ENCODE peak calls at places on chromosomes 4 and X, in seven cellular contexts. V is foreskin fibroblast; O is esophagus squamous epithelium; T is mammary epithelial cell; X is retinal pigment epithelial cell; N is endothelial cell; G is activated CD8-positive, alpha-beta T cell treated with anti-CD3 and anti-CD28 coated beads for 36 hours. Q is an unnamed sample.

GRCh38 chrX:29762006-29762405 is 453.4 kb upstream of the MAGEB2 start:
- DNase-seq in N (no peak), V (no peak), G (no peak), O (no peak), T (no peak), X (no peak), Q (no peak)

GRCh38 chr4:56731857-56732256 is 50.8 kb upstream of the HOPX start:
- DNase-seq in X (no peak), T (no peak), N (no peak), O (no peak), V (no peak), G (no peak), Q (no peak)

GRCh38 chrX:47960400-47960799 is 43.4 kb downstream of the ZNF182 start:
- DNase-seq in G (no peak), X (no peak), V (no peak), O (no peak), T (no peak), N (no peak), Q (no peak)

GRCh38 chrX:74465424-74465823 is 44.1 kb downstream of the SLC16A2 start:
- DNase-seq in O (no peak), X (no peak), V (peak; percentile 11), T (no peak), G (no peak), N (no peak), Q (no peak)

GRCh38 chr4:114758066-114758465 is 159.5 kb downstream of the UGT8 start:
- DNase-seq in G (no peak), X (no peak), O (no peak), T (no peak), N (no peak), V (no peak), Q (no peak)

GRCh38 chrX:13101439-13102139 is 57.2 kb upstream of the FAM9C start:
- DNase-seq in O (no peak), G (peak; percentile 63), V (peak; percentile 88), X (peak; percentile 80), T (peak; percentile 97), N (no peak), Q (peak; percentile 69)

GRCh38 chrX:34404386-34405070 is 252.6 kb downstream of the TMEM47 start:
- DNase-seq in N (no peak), O (no peak), G (no peak), X (no peak), V (no peak), T (no peak), Q (no peak)

GRCh38 chr4:26161030-26161824 is 159.6 kb upstream of the RBPJ start:
- DNase-seq in N (no peak), X (no peak), T (no peak), O (no peak), V (no peak), G (peak; percentile 18), Q (no peak)

GRCh38 chrX:31555506-31555905 is 483.7 kb upstream of the FTHL17 start:
- DNase-seq in O (no peak), X (no peak), G (no peak), T (no peak), N (no peak), V (no peak), Q (no peak)

GRCh38 chr4:156242390-156242789 is 288.7 kb upstream of the CTSO start:
- DNase-seq in N (no peak), X (peak; percentile 12), O (no peak), T (no peak), G (no peak), V (no peak), Q (no peak)

GRCh38 chr4:139184129-139184528 is 7.1 kb upstream of the ELF2 start:
- DNase-seq in T (no peak), X (no peak), G (no peak), V (peak; percentile 29), N (no peak), O (no peak), Q (no peak)
- TF ChIP-seq CTCF in T (peak; percentile 5), X (peak; percentile 19), G (no peak), V (peak; percentile 17), N (no peak), O (no peak), Q (peak; percentile 2)

DNA sequence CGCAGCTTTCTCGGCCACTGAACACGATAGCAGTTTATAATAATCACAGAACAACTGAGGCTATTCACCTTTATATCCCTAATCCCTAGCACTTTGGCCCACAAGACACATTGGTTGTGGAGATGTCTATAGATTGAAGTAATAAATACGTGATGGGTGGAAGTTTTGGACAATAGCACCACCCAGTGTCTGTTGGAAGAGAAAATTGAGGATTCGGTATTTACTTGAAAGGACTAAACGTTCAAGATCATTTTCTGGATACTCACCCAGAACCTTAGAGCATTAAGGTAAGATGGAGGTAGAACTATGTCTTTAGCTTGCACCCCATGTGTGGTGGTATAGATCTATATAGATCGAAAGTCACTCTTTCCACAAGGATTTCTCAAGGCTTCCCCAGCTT is 792 bp upstream of the TMSB15A start:
- DNase-seq in G (no peak), T (peak; percentile 6), N (no peak), O (no peak), V (no peak), X (no peak), Q (no peak)
- TF ChIP-seq CTCF in G (peak; percentile 29), T (no peak), N (no peak), O (no peak), V (no peak), X (peak; percentile 21), Q (no peak)

DNA sequence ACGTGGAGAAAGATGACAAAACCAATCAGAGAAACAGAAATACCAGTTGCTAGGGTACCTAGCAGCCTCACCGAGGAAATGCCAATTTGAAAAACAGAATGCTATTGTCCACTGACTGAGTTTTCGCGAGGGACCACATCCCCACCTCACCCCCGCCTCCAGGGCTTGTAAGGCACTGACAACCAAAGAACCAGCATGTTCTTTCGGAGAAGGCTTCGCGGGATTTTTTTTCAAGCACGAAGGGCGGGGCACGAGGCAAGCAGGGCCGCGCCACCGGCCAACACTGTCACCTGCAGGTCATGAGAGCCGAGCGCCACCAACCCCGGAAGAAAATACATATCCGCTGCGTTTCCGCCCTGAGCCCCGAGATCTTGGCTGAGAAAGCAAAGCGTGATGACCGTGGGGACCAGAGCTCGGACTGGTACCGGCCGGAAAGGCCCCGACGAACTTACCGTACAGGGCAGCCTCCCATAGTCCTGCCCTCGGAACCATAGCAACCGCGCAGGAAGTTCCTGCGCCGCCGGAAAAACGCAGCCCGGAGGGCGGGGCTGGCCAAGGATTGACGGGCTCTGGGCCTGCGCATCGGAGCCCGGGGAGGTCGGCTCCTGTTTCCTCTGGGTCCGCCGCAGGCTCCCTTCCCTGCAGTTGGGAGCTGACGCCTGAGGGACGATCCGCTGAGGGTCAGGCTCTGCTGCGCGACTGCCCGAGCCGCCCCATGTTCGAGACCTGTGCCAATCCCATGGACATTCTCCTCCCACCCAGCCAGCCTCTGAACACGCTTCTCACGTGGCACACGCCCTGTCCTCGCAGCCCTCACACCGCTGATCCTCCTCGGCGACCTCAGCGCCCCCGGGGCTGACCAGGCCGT is 59.2 kb upstream of the PAGE5 start:
- DNase-seq in X (peak; percentile 65), O (peak; percentile 30), N (peak; percentile 80), V (peak; percentile 83), T (peak; percentile 84), G (peak; percentile 94), Q (peak; percentile 69)
- TF ChIP-seq CTCF in X (peak; percentile 20), O (peak; percentile 28), N (no peak), V (no peak), T (peak; percentile 8), G (peak; percentile 40), Q (peak; percentile 54)

DNA sequence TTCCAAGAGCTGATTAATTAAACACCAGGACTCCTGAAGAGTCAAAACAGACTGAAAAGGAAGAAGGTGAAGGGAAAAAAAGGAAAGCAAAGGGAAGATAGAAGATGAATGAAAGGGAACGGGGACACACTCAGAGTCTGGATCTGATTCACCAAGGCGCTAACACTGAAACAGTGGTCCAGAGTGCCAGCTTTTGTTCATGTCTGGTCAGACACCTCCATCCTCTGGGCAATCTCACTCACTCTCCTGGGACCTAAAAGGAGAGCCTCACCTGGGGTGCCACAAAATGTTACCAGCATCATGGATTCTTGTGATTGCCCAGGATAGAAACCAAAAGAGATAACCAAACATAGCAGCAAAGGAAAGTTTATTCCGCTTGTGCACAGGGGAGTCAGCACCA is 120.3 kb upstream of the AFF2 start:
- DNase-seq in T (no peak), N (no peak), X (no peak), V (no peak), O (no peak), G (peak; percentile 17), Q (no peak)
- TF ChIP-seq CTCF in T (no peak), N (no peak), X (no peak), V (no peak), O (no peak), G (no peak), Q (no peak)